ENCODE peak calls at places on chromosomes 3 and 15, in ten cellular contexts. X, H, U, L, J, T, Q, Y, C and F are unnamed samples.
A peak's percentile ranks its signal among the peaks of the same experiment; 100 is the strongest.

GRCh38 chr15:22229971-22230815 is 149.9 kb downstream of the OR4M2 start:
- DNase-seq in H (peak; percentile 18), U (no peak), J (no peak), Y (no peak), L (no peak), X (no peak), Q (no peak), T (peak; percentile 26), C (no peak), F (no peak)

GRCh38 chr15:60358935-60359672 is 38.7 kb downstream of the ANXA2 start:
- DNase-seq in J (peak; percentile 55), H (no peak), Q (peak; percentile 90), L (no peak), X (no peak), Y (no peak), C (peak; percentile 80), U (no peak), T (no peak), F (no peak)

GRCh38 chr3:58296269-58296668 is 9.8 kb upstream of the RPP14 start:
- DNase-seq in L (no peak), H (no peak), C (no peak), J (no peak), X (no peak), Q (no peak), T (no peak), Y (no peak), U (no peak), F (no peak)

GRCh38 chr3:194908432-194908966 is 222.8 kb downstream of the FAM43A start:
- DNase-seq in Q (no peak), T (no peak), C (no peak), Y (no peak), U (no peak), H (no peak), J (no peak), X (no peak), L (no peak), F (no peak)

GRCh38 chr15:101246824-101247745 is 4.8 kb downstream of the CHSY1 start:
- DNase-seq in U (no peak), Q (no peak), H (no peak), Y (no peak), X (no peak), J (no peak), C (no peak), T (no peak), L (no peak), F (no peak)

GRCh38 chr3:47780727-47781325 is 867 bp downstream of the SMARCC1 start:
- DNase-seq in X (no peak), U (peak; percentile 12), T (no peak), C (peak; percentile 59), H (no peak), Y (peak; percentile 4), L (no peak), Q (no peak), J (peak; percentile 54), F (no peak)

GRCh38 chr3:170040283-170040907 is 2.6 kb downstream of the GPR160 start:
- DNase-seq in C (no peak), Q (no peak), U (no peak), H (no peak), L (no peak), J (no peak), X (no peak), T (no peak), Y (no peak), F (no peak)

GRCh38 chr3:152304160-152304559 is 35.4 kb downstream of the MBNL1 start:
- DNase-seq in T (no peak), J (no peak), H (no peak), Y (no peak), C (no peak), X (no peak), U (no peak), L (no peak), Q (no peak), F (no peak)

GRCh38 chr3:115615451-115615850 is 7.9 kb upstream of the GAP43 start:
- DNase-seq in Q (no peak), T (no peak), L (no peak), U (no peak), J (no peak), C (no peak), H (no peak), X (no peak), Y (no peak), F (no peak)

GRCh38 chr3:62882676-62883228 is 7.5 kb upstream of the CADPS start:
- DNase-seq in U (no peak), X (no peak), T (no peak), Y (no peak), H (no peak), J (no peak), C (peak; percentile 34), L (no peak), Q (peak; percentile 51), F (no peak)

GRCh38 chr15:26866298-26867198 is at the start of gene GABRA5:
- DNase-seq in H (no peak), J (peak; percentile 11), Q (peak; percentile 55), Y (no peak), T (no peak), X (no peak), L (no peak), U (no peak), C (peak; percentile 49), F (no peak)

GRCh38 chr15:92979011-92979701 is 79.0 kb downstream of the CHD2 start:
- DNase-seq in U (no peak), T (no peak), J (no peak), L (no peak), Y (no peak), Q (peak; percentile 57), X (no peak), C (peak; percentile 23), H (no peak), F (peak; percentile 15)
- H3K36me3 ChIP-seq in U (peaks cover 94% of the 10 kb centered on the region), T (peaks cover 99% of the 10 kb centered on the region), J (peaks cover 100% of the 10 kb centered on the region), L (peaks cover 11% of the 10 kb centered on the region), Y (peaks cover 4% of the 10 kb centered on the region), Q (peaks cover 80% of the 10 kb centered on the region), X (peaks cover 100% of the 10 kb centered on the region), C (peaks cover 94% of the 10 kb centered on the region), H (peaks cover 77% of the 10 kb centered on the region), F (peaks cover 84% of the 10 kb centered on the region)

GRCh38 chr3:19749448-19750017 is 184.5 kb downstream of the EFHB start:
- DNase-seq in L (peak; percentile 36), Q (no peak), Y (no peak), T (peak; percentile 60), J (no peak), U (no peak), H (peak; percentile 36), X (peak; percentile 52), C (no peak), F (no peak)
- H3K36me3 ChIP-seq in L (no peaks in the 10 kb centered on the region), Q (no peaks in the 10 kb centered on the region), Y (no peaks in the 10 kb centered on the region), T (no peaks in the 10 kb centered on the region), J (no peaks in the 10 kb centered on the region), U (no peaks in the 10 kb centered on the region), H (no peaks in the 10 kb centered on the region), X (no peaks in the 10 kb centered on the region), C (no peaks in the 10 kb centered on the region), F (no peaks in the 10 kb centered on the region)

GRCh38 chr15:90060797-90061196 is 41.5 kb downstream of the IDH2 start:
- DNase-seq in Y (no peak), U (no peak), X (no peak), H (no peak), J (no peak), L (no peak), T (no peak), C (peak; percentile 47), Q (no peak), F (no peak)
- H3K36me3 ChIP-seq in Y (no peaks in the 10 kb centered on the region), U (no peaks in the 10 kb centered on the region), X (no peaks in the 10 kb centered on the region), H (no peaks in the 10 kb centered on the region), J (no peaks in the 10 kb centered on the region), L (no peaks in the 10 kb centered on the region), T (no peaks in the 10 kb centered on the region), C (no peaks in the 10 kb centered on the region), Q (no peaks in the 10 kb centered on the region), F (no peaks in the 10 kb centered on the region)

GRCh38 chr3:197281849-197282248 is 16.6 kb downstream of the DLG1 start:
- DNase-seq in U (no peak), H (no peak), X (no peak), L (no peak), C (no peak), J (no peak), T (no peak), Y (no peak), Q (no peak), F (no peak)
- H3K36me3 ChIP-seq in U (peaks cover 50% of the 10 kb centered on the region), H (peaks cover 24% of the 10 kb centered on the region), X (peaks cover 58% of the 10 kb centered on the region), L (no peaks in the 10 kb centered on the region), C (peaks cover 40% of the 10 kb centered on the region), J (peaks cover 53% of the 10 kb centered on the region), T (peaks cover 32% of the 10 kb centered on the region), Y (no peaks in the 10 kb centered on the region), Q (peaks cover 53% of the 10 kb centered on the region), F (peaks cover 16% of the 10 kb centered on the region)

DNA sequence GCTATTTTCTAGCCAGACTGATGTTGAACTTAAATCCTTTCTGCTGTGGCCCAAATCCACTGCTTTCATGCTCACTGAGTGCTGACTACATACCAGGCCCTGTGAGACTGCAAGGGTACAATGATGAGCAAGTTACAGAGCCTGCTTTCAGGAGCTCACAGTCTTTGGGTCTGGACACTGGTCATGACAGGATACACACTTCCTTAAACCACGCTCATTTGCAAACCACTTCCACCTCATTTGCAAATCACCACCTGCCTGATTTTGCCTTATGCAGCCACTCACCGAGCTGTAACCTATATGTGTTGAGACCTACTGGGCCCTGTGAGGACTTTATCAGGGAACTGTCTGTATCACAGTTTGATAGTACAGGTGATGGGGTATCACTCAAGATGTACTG is 50.2 kb upstream of the LRRC58 start:
- DNase-seq in L (no peak), Q (no peak), H (no peak), U (no peak), J (no peak), T (no peak), Y (no peak), X (no peak), C (no peak), F (no peak)
- H3K36me3 ChIP-seq in L (peaks cover 29% of the 10 kb centered on the region), Q (peaks cover 93% of the 10 kb centered on the region), H (no peaks in the 10 kb centered on the region), U (no peaks in the 10 kb centered on the region), J (peaks cover 99% of the 10 kb centered on the region), T (peaks cover 88% of the 10 kb centered on the region), Y (no peaks in the 10 kb centered on the region), X (peaks cover 100% of the 10 kb centered on the region), C (peaks cover 100% of the 10 kb centered on the region), F (no peaks in the 10 kb centered on the region)